ENCODE peak calls at places on chromosomes 11 and 22, in five cellular contexts. One of them, this sample, is unnamed.

GRCh38 chr11:126969865-126970479 is 30.6 kb downstream of the KIRREL3 start:
- DNase-seq in breast epithelium: no peak
- DNase-seq in heart left ventricle: no peak
- DNase-seq in sigmoid colon: no peak
- DNase-seq in testis: no peak
- DNase-seq in this sample: no peak

GRCh38 chr11:2758751-2759150 is 59.0 kb upstream of the KCNQ1OT1 start:
- DNase-seq in breast epithelium: no peak
- DNase-seq in heart left ventricle: no peak
- DNase-seq in sigmoid colon: no peak
- DNase-seq in testis: no peak
- DNase-seq in this sample: no peak

GRCh38 chr11:44788536-44789227 is 61.9 kb downstream of the TSPAN18 start:
- DNase-seq in breast epithelium: no peak
- DNase-seq in heart left ventricle: no peak
- DNase-seq in sigmoid colon: no peak
- DNase-seq in testis: no peak
- DNase-seq in this sample: no peak

GRCh38 chr11:119612814-119613213 is 116.2 kb downstream of the NECTIN1 start:
- DNase-seq in breast epithelium: no peak
- DNase-seq in heart left ventricle: no peak
- DNase-seq in sigmoid colon: no peak
- DNase-seq in testis: no peak
- DNase-seq in this sample: no peak

GRCh38 chr22:17095538-17095937 is 10.7 kb downstream of the IL17RA start:
- DNase-seq in breast epithelium: no peak
- DNase-seq in heart left ventricle: no peak
- DNase-seq in sigmoid colon: peak; percentile 21
- DNase-seq in testis: no peak
- DNase-seq in this sample: no peak

GRCh38 chr11:27282806-27283205 is 80.2 kb downstream of the CCDC34 start:
- DNase-seq in breast epithelium: no peak
- DNase-seq in heart left ventricle: no peak
- DNase-seq in sigmoid colon: no peak
- DNase-seq in testis: no peak
- DNase-seq in this sample: peak; percentile 30

GRCh38 chr11:45154276-45154675 is 7.8 kb downstream of the PRDM11 start:
- DNase-seq in breast epithelium: no peak
- DNase-seq in heart left ventricle: no peak
- DNase-seq in sigmoid colon: peak; percentile 46
- DNase-seq in testis: peak; percentile 7
- DNase-seq in this sample: no peak

GRCh38 chr11:95279921-95280861 is 49.2 kb upstream of the SESN3 start:
- DNase-seq in breast epithelium: peak; percentile 83
- DNase-seq in heart left ventricle: peak; percentile 17
- DNase-seq in sigmoid colon: no peak
- DNase-seq in testis: no peak
- DNase-seq in this sample: peak; percentile 90

GRCh38 chr11:131108780-131109179 is 192.5 kb upstream of the SNX19 start:
- DNase-seq in breast epithelium: no peak
- DNase-seq in heart left ventricle: no peak
- DNase-seq in sigmoid colon: no peak
- DNase-seq in testis: no peak
- DNase-seq in this sample: no peak

GRCh38 chr11:125360066-125360465 is 136.0 kb downstream of the FEZ1 start:
- DNase-seq in breast epithelium: no peak
- DNase-seq in heart left ventricle: no peak
- DNase-seq in sigmoid colon: no peak
- DNase-seq in testis: no peak
- DNase-seq in this sample: no peak

GRCh38 chr22:43707650-43708049 is 104.5 kb downstream of the EFCAB6 start:
- DNase-seq in breast epithelium: no peak
- DNase-seq in heart left ventricle: no peak
- DNase-seq in sigmoid colon: no peak
- DNase-seq in testis: no peak
- DNase-seq in this sample: no peak

GRCh38 chr22:45828836-45829235 is 148.1 kb downstream of the WNT7B start:
- DNase-seq in breast epithelium: no peak
- DNase-seq in heart left ventricle: no peak
- DNase-seq in sigmoid colon: no peak
- DNase-seq in testis: no peak
- DNase-seq in this sample: no peak

GRCh38 chr22:31932863-31933262 is 11.5 kb upstream of the YWHAH start:
- DNase-seq in breast epithelium: no peak
- DNase-seq in heart left ventricle: peak; percentile 34
- DNase-seq in sigmoid colon: no peak
- DNase-seq in testis: no peak
- DNase-seq in this sample: no peak

DNA sequence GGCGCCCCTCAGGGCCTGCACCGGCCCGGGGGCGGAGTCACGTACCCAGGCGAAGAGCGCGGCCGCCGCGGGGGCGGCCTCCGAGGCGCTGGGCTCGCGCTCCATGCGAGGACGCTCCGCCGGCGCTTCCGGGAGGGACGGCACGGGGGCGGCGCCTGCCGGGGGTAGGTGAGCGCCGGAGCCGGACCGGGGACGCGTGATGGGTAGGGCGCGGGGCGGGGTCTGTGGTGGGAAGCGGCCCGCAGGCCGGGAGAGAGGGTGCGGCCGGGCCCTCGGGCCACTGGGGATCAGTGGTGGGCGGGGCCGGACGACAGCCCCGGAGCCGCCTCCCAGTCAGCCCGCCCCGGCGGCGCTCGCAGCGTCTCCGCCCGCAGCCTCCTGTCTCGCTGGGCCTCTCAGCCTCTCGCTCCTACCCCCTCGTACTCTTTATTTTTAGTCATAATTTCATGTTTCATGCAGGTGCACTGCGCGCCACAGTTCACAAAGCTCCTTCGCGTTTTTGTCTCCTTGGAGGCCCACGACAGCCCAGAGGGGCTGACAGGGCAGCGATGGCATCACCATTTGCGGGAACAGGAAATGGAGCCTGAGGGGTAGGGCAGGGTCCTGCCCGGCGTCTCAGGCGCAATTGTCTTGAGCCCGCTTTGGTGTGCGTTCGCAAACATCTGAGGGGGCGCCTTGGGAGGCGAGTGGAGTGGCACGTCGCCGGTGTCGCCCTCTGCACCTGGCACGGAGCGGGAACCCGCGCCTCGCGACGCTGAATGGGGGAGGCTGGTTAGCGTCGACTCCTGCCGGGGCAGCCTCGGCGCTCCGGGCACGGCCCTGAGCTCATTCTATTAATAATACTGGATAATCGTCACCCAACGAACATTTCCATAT is at the start of gene SERGEF:
- DNase-seq in breast epithelium: peak; percentile 81
- DNase-seq in heart left ventricle: peak; percentile 90
- DNase-seq in sigmoid colon: peak; percentile 95
- DNase-seq in testis: peak; percentile 93
- DNase-seq in this sample: peak; percentile 98
- TF ChIP-seq POLR2A in breast epithelium: peak; percentile 37
- TF ChIP-seq POLR2A in heart left ventricle: no peak
- TF ChIP-seq POLR2A in sigmoid colon: peak; percentile 80
- TF ChIP-seq POLR2A in testis: no peak
- TF ChIP-seq POLR2A in this sample: no peak

DNA sequence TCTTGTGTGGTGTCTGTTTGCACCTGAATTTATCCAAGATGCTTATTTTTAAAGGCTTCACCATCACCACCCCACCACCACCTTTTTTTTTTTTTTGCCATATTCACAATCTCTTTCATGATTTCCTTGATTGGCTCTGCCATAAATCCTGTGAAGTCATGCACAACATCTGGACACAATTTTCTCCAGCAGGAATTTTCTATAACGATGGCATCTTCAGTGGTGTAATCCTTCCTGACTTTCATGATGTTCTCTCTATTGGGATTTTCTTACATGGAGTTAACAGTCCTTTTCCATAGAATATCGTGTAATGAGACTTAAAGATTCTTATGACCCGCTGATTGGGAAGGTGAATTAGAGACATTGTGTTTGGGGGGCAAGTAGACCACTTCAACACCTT is 17.8 kb downstream of the ZFP91 start:
- DNase-seq in breast epithelium: no peak
- DNase-seq in heart left ventricle: no peak
- DNase-seq in sigmoid colon: no peak
- DNase-seq in testis: no peak
- DNase-seq in this sample: no peak
- H3K36me3 ChIP-seq in breast epithelium: no peaks in the 10 kb centered on the region
- H3K36me3 ChIP-seq in heart left ventricle: peaks cover 6% of the 10 kb centered on the region
- H3K36me3 ChIP-seq in sigmoid colon: no peaks in the 10 kb centered on the region
- H3K36me3 ChIP-seq in testis: no peaks in the 10 kb centered on the region
- H3K36me3 ChIP-seq in this sample: no peaks in the 10 kb centered on the region

GRCh38 chr11:3861698-3862097 is 6.2 kb downstream of the STIM1 start:
- DNase-seq in breast epithelium: no peak
- DNase-seq in heart left ventricle: no peak
- DNase-seq in sigmoid colon: no peak
- DNase-seq in testis: no peak
- DNase-seq in this sample: no peak
- H3K4me1 ChIP-seq in breast epithelium: no peaks in the 10 kb centered on the region
- H3K4me1 ChIP-seq in heart left ventricle: peaks cover 85% of the 10 kb centered on the region
- H3K4me1 ChIP-seq in sigmoid colon: peaks cover 74% of the 10 kb centered on the region
- H3K4me1 ChIP-seq in testis: peaks cover 54% of the 10 kb centered on the region
- H3K4me1 ChIP-seq in this sample: peaks cover 85% of the 10 kb centered on the region

GRCh38 chr22:38874529-38875222 is 2.7 kb upstream of the CBX6 start:
- DNase-seq in breast epithelium: peak; percentile 16
- DNase-seq in heart left ventricle: no peak
- DNase-seq in sigmoid colon: peak; percentile 59
- DNase-seq in testis: no peak
- DNase-seq in this sample: no peak

GRCh38 chr22:38871360-38872171 is 450 bp downstream of the CBX6 start:
- DNase-seq in breast epithelium: no peak
- DNase-seq in heart left ventricle: no peak
- DNase-seq in sigmoid colon: peak; percentile 73
- DNase-seq in testis: peak; percentile 35
- DNase-seq in this sample: peak; percentile 37

GRCh38 chr22:38872172-38872830 is at the start of gene CBX6:
- DNase-seq in breast epithelium: peak; percentile 90
- DNase-seq in heart left ventricle: peak; percentile 97
- DNase-seq in sigmoid colon: peak; percentile 98
- DNase-seq in testis: peak; percentile 96
- DNase-seq in this sample: peak; percentile 95

GRCh38 chr22:38873469-38874411 is 1.7 kb upstream of the CBX6 start:
- DNase-seq in breast epithelium: peak; percentile 17
- DNase-seq in heart left ventricle: no peak
- DNase-seq in sigmoid colon: peak; percentile 53
- DNase-seq in testis: no peak
- DNase-seq in this sample: peak; percentile 72

GRCh38 chr22:38872831-38873248 is 824 bp upstream of the CBX6 start:
- DNase-seq in breast epithelium: peak; percentile 59
- DNase-seq in heart left ventricle: peak; percentile 82
- DNase-seq in sigmoid colon: peak; percentile 89
- DNase-seq in testis: peak; percentile 77
- DNase-seq in this sample: peak; percentile 79
- TF ChIP-seq POLR2A in breast epithelium: peak; percentile 48
- TF ChIP-seq POLR2A in heart left ventricle: no peak
- TF ChIP-seq POLR2A in sigmoid colon: no peak
- TF ChIP-seq POLR2A in testis: no peak
- TF ChIP-seq POLR2A in this sample: peak; percentile 38

This sample was measured in thyroid gland.